ENCODE peak calls at places on chromosomes 1 and 21, in six cellular contexts. K is T follicular helper cell, T is right cardiac atrium, S is LHCN-M2, X is Calu3, R is adrenal gland. P is an unnamed sample.

GRCh38 chr1:92443893-92444292 is 42.8 kb downstream of the GFI1 start:
- DNase-seq in K (no peak), T (no peak), S (no peak), X (no peak), R (no peak), P (no peak)

GRCh38 chr1:21668232-21669032 is 725 bp downstream of the RAP1GAP start:
- DNase-seq in K (no peak), T (no peak), S (no peak), X (no peak), R (peak), P (no peak)

GRCh38 chr1:20491178-20491577 is 5.2 kb upstream of the CAMK2N1 start:
- DNase-seq in K (no peak), T (no peak), S (no peak), X (no peak), R (no peak), P (no peak)

GRCh38 chr1:110176299-110176956 is 26.1 kb downstream of the SLC6A17 start:
- DNase-seq in K (no peak), T (peak), S (peak), X (peak), R (peak), P (peak)

GRCh38 chr21:40841524-40842196 is 5.3 kb downstream of the DSCAM start:
- DNase-seq in K (no peak), T (peak), S (no peak), X (no peak), R (peak), P (no peak)

GRCh38 chr1:220290163-220290761 is 18.0 kb upstream of the RAB3GAP2 start:
- DNase-seq in K (no peak), T (no peak), S (no peak), X (no peak), R (no peak), P (no peak)

GRCh38 chr1:203200059-203200553 is 13.6 kb upstream of the CHI3L1 start:
- DNase-seq in K (no peak), T (peak), S (peak), X (no peak), R (no peak), P (no peak)

GRCh38 chr1:12591267-12591938 is 26.6 kb downstream of the DHRS3 start:
- DNase-seq in K (no peak), T (peak), S (no peak), X (no peak), R (no peak), P (peak)

GRCh38 chr1:194233069-194233468 is 1046.7 kb upstream of the B3GALT2 start:
- DNase-seq in K (no peak), T (no peak), S (peak), X (no peak), R (no peak), P (no peak)

GRCh38 chr1:47779613-47780012 is 217.6 kb downstream of the TRABD2B start:
- DNase-seq in K (no peak), T (no peak), S (no peak), X (no peak), R (no peak), P (no peak)

GRCh38 chr1:215890438-215890837 is 323.3 kb downstream of the KCTD3 start:
- DNase-seq in K (no peak), T (no peak), S (no peak), X (no peak), R (no peak), P (no peak)

GRCh38 chr1:190124068-190124467 is 353.6 kb downstream of the BRINP3 start:
- DNase-seq in K (no peak), T (no peak), S (peak), X (peak), R (no peak), P (no peak)

GRCh38 chr1:9152535-9152934 is 23.6 kb upstream of the GPR157 start:
- DNase-seq in K (no peak), T (no peak), S (no peak), X (no peak), R (no peak), P (no peak)

GRCh38 chr1:43565600-43566360 is 35.1 kb downstream of the PTPRF start:
- DNase-seq in K (peak), T (peak), S (peak), X (no peak), R (peak), P (peak)

GRCh38 chr1:167401260-167401873 is 117.0 kb downstream of the CD247 start:
- DNase-seq in K (peak), T (peak), S (peak), X (peak), R (peak), P (peak)

GRCh38 chr1:26110731-26111529 is 694 bp upstream of the PDIK1L start:
- DNase-seq in K (peak), T (peak), S (peak), X (peak), R (peak), P (peak)

GRCh38 chr1:8424539-8425116 is 106.7 kb downstream of the SLC45A1 start:
- DNase-seq in K (peak), T (peak), S (no peak), X (peak), R (peak), P (peak)

GRCh38 chr1:224929335-224930237 is at the start of gene DNAH14:
- DNase-seq in K (no peak), T (peak), S (peak), X (peak), R (peak), P (peak)

GRCh38 chr1:209823143-209824041 is 4.4 kb upstream of the UTP25 start:
- DNase-seq in K (no peak), T (no peak), S (peak), X (peak), R (no peak), P (no peak)

GRCh38 chr1:34405266-34405959 is 228.7 kb downstream of the C1orf94 start:
- DNase-seq in K (no peak), T (no peak), S (no peak), X (no peak), R (no peak), P (no peak)

GRCh38 chr1:154413177-154413576 is 8.0 kb downstream of the IL6R start:
- DNase-seq in K (no peak), T (no peak), S (no peak), X (no peak), R (no peak), P (no peak)

GRCh38 chr1:65420590-65421340 is at the start of the genes LEPR and LEPROT:
- DNase-seq in K (no peak), T (no peak), S (no peak), X (no peak), R (no peak), P (no peak)

GRCh38 chr1:167467126-167467725 is 51.1 kb downstream of the CD247 start:
- DNase-seq in K (no peak), T (no peak), S (no peak), X (no peak), R (no peak), P (no peak)

GRCh38 chr1:159924025-159924790 is 1.1 kb downstream of the TAGLN2 start:
- DNase-seq in K (peak), T (peak), S (peak), X (peak), R (peak), P (peak)

GRCh38 chr1:91924146-91924545 is 25.1 kb upstream of the BRDT start:
- DNase-seq in K (no peak), T (no peak), S (peak), X (no peak), R (no peak), P (no peak)

GRCh38 chr1:77473690-77474089 is 191.9 kb downstream of the AK5 start:
- DNase-seq in K (no peak), T (no peak), S (peak), X (no peak), R (no peak), P (no peak)

GRCh38 chr1:244969355-244970235 is 105.3 kb upstream of the HNRNPU start:
- DNase-seq in K (peak), T (peak), S (peak), X (peak), R (peak), P (peak)

GRCh38 chr1:180230416-180230790 is 339 bp downstream of the LHX4 start:
- DNase-seq in K (no peak), T (no peak), S (no peak), X (peak), R (no peak), P (no peak)

GRCh38 chr1:231924183-231924582 is 297.6 kb downstream of the DISC1 start:
- DNase-seq in K (no peak), T (no peak), S (peak), X (no peak), R (no peak), P (no peak)

GRCh38 chr1:15885701-15886612 is 38.5 kb downstream of the SPEN start:
- DNase-seq in K (peak), T (peak), S (peak), X (peak), R (peak), P (peak)

GRCh38 chr1:202643397-202644218 is 66.6 kb downstream of the SYT2 start:
- DNase-seq in K (no peak), T (no peak), S (no peak), X (no peak), R (no peak), P (peak)

GRCh38 chr1:60958001-60958400 is 124.4 kb upstream of the NFIA start:
- DNase-seq in K (no peak), T (no peak), S (no peak), X (no peak), R (no peak), P (no peak)

GRCh38 chr1:29474274-29474824 is 238.0 kb downstream of the PTPRU start:
- DNase-seq in K (no peak), T (no peak), S (no peak), X (no peak), R (no peak), P (no peak)

GRCh38 chr1:14919289-14919688 is 234.3 kb upstream of the TMEM51 start:
- DNase-seq in K (no peak), T (no peak), S (no peak), X (no peak), R (no peak), P (no peak)

GRCh38 chr1:26472330-26472900 is at the start of gene HMGN2:
- DNase-seq in K (peak), T (peak), S (peak), X (peak), R (peak), P (peak)

GRCh38 chr1:25098717-25099116 is 133.6 kb downstream of the SYF2 start:
- DNase-seq in K (no peak), T (no peak), S (no peak), X (no peak), R (no peak), P (no peak)

GRCh38 chr21:29304577-29304976 is 5.9 kb downstream of the BACH1 start:
- DNase-seq in K (no peak), T (no peak), S (no peak), X (no peak), R (no peak), P (no peak)

GRCh38 chr1:219271914-219272545 is 98.4 kb downstream of the LYPLAL1 start:
- DNase-seq in K (no peak), T (no peak), S (no peak), X (no peak), R (no peak), P (no peak)

GRCh38 chr1:182181167-182181572 is 119.7 kb upstream of the ZNF648 start:
- DNase-seq in K (no peak), T (no peak), S (no peak), X (peak), R (no peak), P (peak)